ENCODE peak calls at places on chromosomes 7 and 10, in five cellular contexts. Q is K562, H is GM12878, W is H1, G is HepG2. J is an unnamed sample.

GRCh38 chr10:27244976-27245375 is 4.4 kb upstream of the ACBD5 start:
- DNase-seq in W (no peak), Q (peak; percentile 19), H (no peak), G (no peak), J (no peak)

GRCh38 chr7:152641384-152641783 is 34.6 kb downstream of the XRCC2 start:
- DNase-seq in W (no peak), Q (no peak), H (no peak), G (no peak), J (no peak)

GRCh38 chr7:69109131-69109740 is 489.0 kb upstream of the AUTS2 start:
- DNase-seq in W (no peak), G (no peak), H (no peak), Q (no peak), J (no peak)

GRCh38 chr10:103733002-103733419 is 122.4 kb downstream of the SH3PXD2A start:
- DNase-seq in G (no peak), W (no peak), H (no peak), Q (no peak), J (no peak)

GRCh38 chr7:106225856-106226255 is 58.9 kb downstream of the NAMPT start:
- DNase-seq in Q (no peak), W (no peak), G (no peak), H (no peak), J (no peak)

GRCh38 chr10:74544106-74544505 is 282.3 kb upstream of the KAT6B start:
- DNase-seq in Q (no peak), H (no peak), W (no peak), G (no peak), J (no peak)

GRCh38 chr10:88810196-88810961 is 7.8 kb downstream of the LIPM start:
- DNase-seq in H (no peak), W (no peak), Q (peak; percentile 22), G (peak; percentile 20), J (peak; percentile 60)

GRCh38 chr7:143183024-143183423 is at the start of gene TAS2R39:
- DNase-seq in H (no peak), Q (no peak), W (no peak), G (no peak), J (no peak)

GRCh38 chr10:117914330-117914729 is 132.4 kb downstream of the RAB11FIP2 start:
- DNase-seq in H (no peak), G (no peak), W (no peak), Q (peak; percentile 32), J (no peak)

GRCh38 chr7:118169146-118169545 is 14.8 kb upstream of the LSM8 start:
- DNase-seq in G (no peak), W (no peak), H (no peak), Q (no peak), J (no peak)

GRCh38 chr7:127833641-127834040 is 181.6 kb downstream of the SND1 start:
- DNase-seq in W (no peak), Q (no peak), G (no peak), H (no peak), J (no peak)

GRCh38 chr10:88278912-88279311 is 304.2 kb downstream of the RNLS start:
- DNase-seq in H (no peak), G (no peak), Q (no peak), W (no peak), J (no peak)

GRCh38 chr10:52653510-52653909 is 119.1 kb downstream of the MBL2 start:
- DNase-seq in H (no peak), W (no peak), G (no peak), Q (no peak), J (no peak)

GRCh38 chr7:73626814-73627213 is 2.5 kb upstream of the MLXIPL start:
- DNase-seq in H (no peak), Q (no peak), G (no peak), W (no peak), J (no peak)

GRCh38 chr10:99844433-99844955 is 62.1 kb downstream of the ABCC2 start:
- DNase-seq in G (no peak), H (no peak), W (no peak), Q (no peak), J (no peak)

GRCh38 chr10:46522295-46523118 is 34.0 kb downstream of the GPRIN2 start:
- DNase-seq in Q (no peak), W (peak; percentile 45), H (no peak), G (no peak), J (no peak)

GRCh38 chr10:101578803-101579515 is 9.1 kb downstream of the POLL start:
- DNase-seq in G (no peak), H (no peak), W (no peak), Q (no peak), J (no peak)

GRCh38 chr7:139232377-139232717 is 1.3 kb downstream of the UBN2 start:
- DNase-seq in H (no peak), G (no peak), W (no peak), Q (no peak), J (no peak)

GRCh38 chr10:36779238-36779846 is 346.1 kb upstream of the ANKRD30A start:
- DNase-seq in H (no peak), W (no peak), G (peak; percentile 30), Q (peak; percentile 13), J (no peak)

GRCh38 chr10:114623661-114624294 is 34.3 kb downstream of the ABLIM1 start:
- DNase-seq in H (no peak), W (no peak), Q (no peak), G (peak; percentile 95), J (peak; percentile 59)

GRCh38 chr7:87218941-87219544 is 489 bp downstream of the TMEM243 start:
- DNase-seq in W (no peak), H (no peak), G (peak; percentile 28), Q (peak; percentile 44), J (no peak)

GRCh38 chr10:103839513-103839864 is 15.9 kb downstream of the SH3PXD2A start:
- DNase-seq in G (no peak), W (no peak), H (no peak), Q (no peak), J (no peak)

GRCh38 chr7:48180981-48181380 is 9.7 kb downstream of the ABCA13 start:
- DNase-seq in Q (no peak), G (no peak), H (no peak), W (no peak), J (no peak)

GRCh38 chr10:33276282-33276923 is 58.1 kb downstream of the NRP1 start:
- DNase-seq in G (no peak), Q (no peak), W (no peak), H (no peak), J (no peak)

GRCh38 chr7:151404216-151405011 is 5.4 kb downstream of the WDR86 start:
- DNase-seq in G (no peak), W (no peak), Q (peak; percentile 91), H (no peak), J (peak; percentile 19)

GRCh38 chr10:118332948-118333710 is 9.0 kb downstream of the FAM204A start:
- DNase-seq in W (no peak), H (no peak), Q (peak; percentile 33), G (peak; percentile 25), J (no peak)

GRCh38 chr10:8331896-8332729 is 277.6 kb downstream of the GATA3 start:
- DNase-seq in H (no peak), G (no peak), Q (no peak), W (peak; percentile 59), J (no peak)

GRCh38 chr7:142873281-142873784 is 12.2 kb downstream of the TRPV6 start:
- DNase-seq in W (peak; percentile 84), G (no peak), Q (peak; percentile 72), H (no peak), J (peak; percentile 28)

GRCh38 chr7:55020481-55020871 is 1.7 kb downstream of the EGFR start:
- DNase-seq in W (no peak), Q (no peak), G (no peak), H (no peak), J (no peak)

GRCh38 chr10:99880071-99880835 is 97.8 kb downstream of the ABCC2 start:
- DNase-seq in W (no peak), H (no peak), Q (no peak), G (no peak), J (no peak)

GRCh38 chr7:143382791-143383641 is 1.9 kb downstream of the ZYX start:
- DNase-seq in Q (no peak), G (no peak), W (no peak), H (no peak), J (no peak)

GRCh38 chr7:30225863-30226361 is 58.5 kb upstream of the ZNRF2 start:
- DNase-seq in Q (no peak), G (no peak), W (no peak), H (peak; percentile 79), J (peak; percentile 31)

GRCh38 chr7:154928136-154929005 is 74.6 kb downstream of the PAXIP1 start:
- DNase-seq in H (peak; percentile 99), W (no peak), Q (peak; percentile 79), G (peak; percentile 95), J (peak; percentile 91)

GRCh38 chr10:77029684-77030407 is 607.8 kb downstream of the KCNMA1 start:
- DNase-seq in G (no peak), H (no peak), Q (no peak), W (no peak), J (no peak)

GRCh38 chr10:88892223-88892967 is 12.3 kb downstream of the STAMBPL1 start:
- DNase-seq in Q (no peak), W (no peak), G (no peak), H (no peak), J (no peak)

GRCh38 chr10:132129431-132129830 is 57.3 kb upstream of the DPYSL4 start:
- DNase-seq in G (no peak), H (no peak), Q (no peak), W (no peak), J (no peak)

GRCh38 chr7:144671429-144671828 is 164.4 kb downstream of the TPK1 start:
- DNase-seq in G (no peak), H (no peak), Q (no peak), W (no peak), J (no peak)

GRCh38 chr7:144672869-144673268 is 163.0 kb downstream of the TPK1 start:
- DNase-seq in G (no peak), W (no peak), H (no peak), Q (no peak), J (no peak)

GRCh38 chr7:144670251-144670650 is 165.6 kb downstream of the TPK1 start:
- DNase-seq in G (no peak), Q (peak; percentile 1), W (no peak), H (no peak), J (peak; percentile 4)

GRCh38 chr7:144668503-144668902 is 167.3 kb downstream of the TPK1 start:
- DNase-seq in Q (no peak), G (no peak), W (no peak), H (no peak), J (no peak)
- TF ChIP-seq ZNF274 in Q (no peak), G (no peak), W (no peak), H (no peak), J (no peak)

GRCh38 chr10:91286572-91286971 is 66.1 kb downstream of the PCGF5 start:
- DNase-seq in Q (no peak), W (peak; percentile 28), G (no peak), H (no peak), J (no peak)
- H3K4me2 ChIP-seq in Q (no peak overlapping the region), W (no peak overlapping the region), G (no peak overlapping the region), H (no peak overlapping the region), J (no peak overlapping the region)

GRCh38 chr7:49333180-49333881 is 409.0 kb downstream of the CDC14C start:
- DNase-seq in H (peak; percentile 5), G (no peak), Q (no peak), W (no peak), J (no peak)
- TF ChIP-seq ZNF274 in H (no peak), G (no peak), Q (no peak), W (no peak), J (no peak)

GRCh38 chr10:188546-188945 is 53.3 kb downstream of the ZMYND11 start:
- DNase-seq in H (no peak), Q (no peak), G (no peak), W (no peak), J (no peak)
- H3K4me2 ChIP-seq in H (no peak overlapping the region), Q (no peak overlapping the region), G (no peak overlapping the region), W (no peak overlapping the region), J (no peak overlapping the region)